ENCODE peak calls at places on chromosomes 6 and 20, in seven cellular contexts. B is neuronal stem cell, I is mammary epithelial cell, F is IMR-90, H is HCT116, Q is GM23248, V is A549. X is an unnamed sample.
A peak's percentile ranks its signal among the peaks of the same experiment; 100 is the strongest.

GRCh38 chr6:170316071-170316470 is 9.5 kb downstream of the FAM120B start:
- DNase-seq in B (no peak), I (no peak), F (peak; percentile 38), H (no peak), Q (no peak), V (no peak), X (no peak)

GRCh38 chr20:44326391-44327159 is 10.3 kb upstream of the R3HDML start:
- DNase-seq in B (no peak), I (no peak), F (no peak), H (no peak), Q (peak; percentile 21), V (no peak), X (peak; percentile 16)

GRCh38 chr6:40717411-40718057 is 130.4 kb upstream of the LRFN2 start:
- DNase-seq in B (no peak), I (no peak), F (no peak), H (no peak), Q (no peak), V (no peak), X (no peak)

GRCh38 chr20:46523696-46524328 is 10.5 kb upstream of the ZNF334 start:
- DNase-seq in B (peak; percentile 20), I (peak; percentile 2), F (peak; percentile 17), H (no peak), Q (peak; percentile 30), V (no peak), X (peak; percentile 51)

GRCh38 chr20:33178726-33179125 is 10.8 kb downstream of the BPIFA2 start:
- DNase-seq in B (no peak), I (no peak), F (no peak), H (no peak), Q (no peak), V (peak; percentile 69), X (no peak)

GRCh38 chr6:25360611-25361010 is 81.4 kb downstream of the CARMIL1 start:
- DNase-seq in B (no peak), I (peak; percentile 56), F (peak; percentile 45), H (no peak), Q (peak; percentile 64), V (no peak), X (no peak)

GRCh38 chr6:34248198-34248726 is 544 bp downstream of the SMIM29 start:
- DNase-seq in B (no peak), I (peak; percentile 21), F (peak; percentile 18), H (no peak), Q (peak; percentile 72), V (peak; percentile 43), X (peak; percentile 44)

GRCh38 chr6:3237761-3238662 is 10.6 kb upstream of the TUBB2B start:
- DNase-seq in B (no peak), I (no peak), F (no peak), H (no peak), Q (no peak), V (no peak), X (peak; percentile 75)

GRCh38 chr6:50850223-50850751 is 31.6 kb downstream of the TFAP2B start:
- DNase-seq in B (no peak), I (peak; percentile 6), F (no peak), H (no peak), Q (no peak), V (no peak), X (no peak)

GRCh38 chr20:47770931-47771330 is 14.3 kb downstream of the SULF2 start:
- DNase-seq in B (no peak), I (no peak), F (no peak), H (no peak), Q (no peak), V (no peak), X (no peak)

GRCh38 chr6:137845460-137845859 is 21.6 kb upstream of the TNFAIP3 start:
- DNase-seq in B (no peak), I (no peak), F (peak; percentile 45), H (no peak), Q (no peak), V (no peak), X (no peak)
- H3K9me3 ChIP-seq in B (no peaks in the 10 kb centered on the region), I (no peaks in the 10 kb centered on the region), F (no peaks in the 10 kb centered on the region), H (no peaks in the 10 kb centered on the region), Q (no peaks in the 10 kb centered on the region), V (no peaks in the 10 kb centered on the region), X (no peaks in the 10 kb centered on the region)

DNA sequence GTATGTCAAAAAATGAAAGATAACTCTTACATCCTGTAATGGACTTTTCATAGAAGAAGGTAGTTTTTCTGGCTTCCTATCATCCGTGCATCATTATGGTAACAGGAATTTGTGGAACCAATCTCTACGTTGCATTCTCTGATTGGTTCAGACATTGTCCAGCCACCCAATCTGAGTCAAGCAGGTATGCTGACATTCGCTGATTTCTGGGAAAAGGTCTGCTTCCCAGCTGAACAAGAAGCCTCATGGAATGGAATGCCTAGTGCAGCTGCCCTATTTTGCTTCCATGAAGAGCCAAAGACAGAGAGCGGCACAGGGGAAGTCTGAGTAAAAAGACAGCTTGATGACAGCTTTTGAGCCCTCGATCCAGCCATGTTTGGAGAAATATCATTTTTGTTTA is 38.5 kb upstream of the TXLNB start:
- DNase-seq in B (no peak), I (no peak), F (no peak), H (no peak), Q (no peak), V (peak; percentile 1), X (no peak)
- H3K4me2 ChIP-seq in B (no peak overlapping the region), I (no peak overlapping the region), F (no peak overlapping the region), H (no peak overlapping the region), Q (no peak overlapping the region), V (no peak overlapping the region), X (no peak overlapping the region)

DNA sequence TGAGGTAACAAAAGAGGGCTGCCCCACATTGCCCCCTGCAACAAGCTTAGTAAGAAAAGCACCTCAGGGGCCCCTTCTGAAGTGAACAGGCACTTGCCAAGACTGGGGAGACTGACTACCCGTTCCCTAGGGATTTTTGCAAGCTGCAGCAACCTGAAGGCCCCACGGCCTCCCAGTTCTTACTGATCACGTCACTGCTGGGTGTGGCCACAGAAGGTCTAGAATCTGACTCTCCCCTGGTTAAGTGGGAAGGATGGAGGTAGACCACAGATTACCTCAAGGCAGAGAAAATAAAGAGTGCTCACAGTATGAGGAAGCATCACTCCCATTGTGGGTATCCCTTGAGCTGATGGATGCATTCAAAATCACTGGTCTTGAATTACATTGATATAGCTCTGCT is 201.5 kb upstream of the KCNQ5 start:
- DNase-seq in B (no peak), I (no peak), F (no peak), H (no peak), Q (peak; percentile 19), V (no peak), X (no peak)
- H3K27ac ChIP-seq in B (no peak overlapping the region), I (no peak overlapping the region), F (no peak overlapping the region), H (no peak overlapping the region), Q (no peak overlapping the region), V (no peak overlapping the region), X (no peak overlapping the region)

DNA sequence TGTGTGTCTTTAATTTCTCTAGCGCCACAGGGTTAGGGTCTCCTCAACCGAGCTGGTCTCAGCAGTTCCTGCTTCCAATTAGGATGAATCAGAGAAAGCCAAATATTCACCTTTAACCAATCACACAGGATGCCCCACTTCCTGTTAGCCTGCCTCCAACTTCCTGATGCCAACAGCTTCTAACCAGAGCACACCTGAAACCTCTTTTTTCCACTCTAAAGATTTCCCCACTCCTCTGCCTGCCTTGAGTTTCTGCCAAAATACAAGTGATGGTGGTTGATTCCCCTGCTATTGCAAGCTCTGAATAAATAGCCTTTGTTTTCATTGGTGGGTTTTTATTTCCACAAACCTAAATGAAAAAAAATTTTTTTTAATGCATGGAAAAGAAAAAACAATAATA is 144.7 kb upstream of the UST start:
- DNase-seq in B (no peak), I (no peak), F (no peak), H (no peak), Q (no peak), V (no peak), X (no peak)
- H3K9me3 ChIP-seq in B (no peaks in the 10 kb centered on the region), I (no peaks in the 10 kb centered on the region), F (no peaks in the 10 kb centered on the region), H (no peaks in the 10 kb centered on the region), Q (no peaks in the 10 kb centered on the region), V (no peaks in the 10 kb centered on the region), X (no peaks in the 10 kb centered on the region)

GRCh38 chr20:34403908-34404307 is 40.8 kb downstream of the ITCH start:
- DNase-seq in B (no peak), I (no peak), F (no peak), H (no peak), Q (no peak), V (no peak), X (peak; percentile 44)
- H3K4me2 ChIP-seq in B (no peak overlapping the region), I (no peak overlapping the region), F (no peak overlapping the region), H (no peak overlapping the region), Q (no peak overlapping the region), V (no peak overlapping the region), X (peak overlapping the region; percentile 53)

GRCh38 chr6:118299023-118299422 is 249.1 kb upstream of the PLN start:
- DNase-seq in B (no peak), I (no peak), F (peak; percentile 59), H (no peak), Q (no peak), V (no peak), X (no peak)
- H3K27ac ChIP-seq in B (no peak overlapping the region), I (no peak overlapping the region), F (no peak overlapping the region), H (no peak overlapping the region), Q (no peak overlapping the region), V (no peak overlapping the region), X (no peak overlapping the region)

DNA sequence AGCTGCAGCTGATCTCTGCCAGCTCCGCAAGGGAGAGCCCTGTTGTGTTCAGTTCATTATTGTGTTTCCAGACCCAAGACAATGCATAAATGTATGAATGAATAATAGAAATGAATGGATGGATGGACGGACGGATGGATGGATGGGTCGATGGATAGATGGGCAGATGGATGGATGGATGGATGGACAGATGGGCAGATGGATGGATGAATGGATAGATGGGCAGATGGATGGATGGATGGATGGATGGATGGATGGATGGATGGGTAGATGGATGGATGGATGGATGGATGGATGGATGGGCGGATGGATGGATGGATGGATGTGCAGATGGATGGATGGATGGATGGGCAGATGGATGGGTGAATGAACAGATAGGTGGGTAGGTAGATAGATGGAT is 16.7 kb upstream of the LSM14B start:
- DNase-seq in B (no peak), I (no peak), F (no peak), H (no peak), Q (no peak), V (no peak), X (no peak)
- H3K9me3 ChIP-seq in B (peaks cover 31% of the 10 kb centered on the region), I (peaks cover 20% of the 10 kb centered on the region), F (peaks cover 46% of the 10 kb centered on the region), H (peaks cover 11% of the 10 kb centered on the region), Q (no peaks in the 10 kb centered on the region), V (peaks cover 87% of the 10 kb centered on the region), X (no peaks in the 10 kb centered on the region)

GRCh38 chr6:131761061-131761761 is 46.6 kb upstream of the ENPP1 start:
- DNase-seq in B (no peak), I (peak; percentile 20), F (peak; percentile 89), H (no peak), Q (peak; percentile 82), V (no peak), X (no peak)

GRCh38 chr6:131764350-131764749 is 43.5 kb upstream of the ENPP1 start:
- DNase-seq in B (no peak), I (no peak), F (peak; percentile 23), H (no peak), Q (peak; percentile 76), V (no peak), X (no peak)

GRCh38 chr6:131762984-131763383 is 44.8 kb upstream of the ENPP1 start:
- DNase-seq in B (no peak), I (no peak), F (peak; percentile 31), H (no peak), Q (peak; percentile 58), V (no peak), X (no peak)

GRCh38 chr6:131763749-131764148 is 44.1 kb upstream of the ENPP1 start:
- DNase-seq in B (no peak), I (no peak), F (no peak), H (no peak), Q (no peak), V (no peak), X (no peak)

DNA sequence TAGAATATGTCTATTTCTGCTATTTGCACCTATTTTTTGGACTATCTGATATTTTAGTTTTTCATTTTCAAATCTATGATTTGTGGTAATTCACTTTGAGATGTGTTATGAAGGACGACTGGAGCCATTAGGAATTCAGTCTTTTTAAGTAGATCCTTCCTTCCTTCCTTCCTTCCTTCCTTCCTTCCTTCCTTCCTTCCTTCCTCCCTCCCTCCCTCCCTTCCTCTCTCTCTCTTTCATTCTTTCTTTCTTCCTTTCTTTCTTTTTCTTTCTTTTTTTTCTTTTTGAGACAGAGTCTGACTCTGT is 46.1 kb upstream of the ENPP1 start:
- DNase-seq in B (no peak), I (no peak), F (no peak), H (no peak), Q (no peak), V (no peak), X (no peak)
- H3K4me2 ChIP-seq in B (no peak overlapping the region), I (no peak overlapping the region), F (no peak overlapping the region), H (no peak overlapping the region), Q (peak overlapping the region; percentile 31), V (no peak overlapping the region), X (no peak overlapping the region)